ENCODE peak calls at places on chromosomes 12 and 14, in seven cellular contexts. Z is activated T-cell treated with anti-CD3 and anti-CD28 coated beads, Interleukin-2, amount 50 U/mL, for 48 hours; M is RPMI7951; D is head of caudate nucleus; S is dorsolateral prefrontal cortex; Y is heart left ventricle; V is H54. T is an unnamed sample.

GRCh38 chr12:5615760-5616159 is 183.9 kb downstream of the NTF3 start:
- DNase-seq in M (no peak), S (no peak), V (no peak), Y (no peak), Z (no peak), D (no peak), T (no peak)

GRCh38 chr14:63926641-63927040 is 73.8 kb downstream of the SYNE2 start:
- DNase-seq in V (no peak), S (no peak), Z (no peak), D (no peak), M (no peak), Y (no peak), T (no peak)

GRCh38 chr14:35229495-35230089 is 62.6 kb upstream of the PSMA6 start:
- DNase-seq in Y (no peak), D (no peak), M (peak), V (no peak), Z (no peak), S (no peak), T (no peak)

GRCh38 chr14:37992489-37992888 is 215.2 kb upstream of the SSTR1 start:
- DNase-seq in Y (no peak), V (no peak), S (no peak), D (no peak), M (no peak), Z (no peak), T (no peak)

GRCh38 chr12:107775093-107775721 is 703 bp downstream of the ASCL4 start:
- DNase-seq in D (peak), V (no peak), S (no peak), Z (peak), Y (peak), M (no peak), T (peak)

GRCh38 chr14:23486116-23486515 is 16.6 kb downstream of the NGDN start:
- DNase-seq in D (no peak), S (peak), Y (no peak), M (no peak), V (no peak), Z (no peak), T (no peak)

GRCh38 chr14:23469906-23470403 is 452 bp downstream of the NGDN start:
- DNase-seq in M (peak), S (no peak), Z (no peak), D (no peak), Y (no peak), V (no peak), T (no peak)

GRCh38 chr14:50476134-50476533 is 56.2 kb downstream of the MAP4K5 start:
- DNase-seq in V (no peak), M (no peak), S (no peak), Z (no peak), Y (no peak), D (no peak), T (no peak)

GRCh38 chr12:77814361-77814760 is 16.3 kb upstream of the NAV3 start:
- DNase-seq in V (no peak), Z (no peak), S (no peak), M (no peak), D (no peak), Y (no peak), T (no peak)

GRCh38 chr12:123995023-123995422 is 22.0 kb downstream of the ZNF664 start:
- DNase-seq in Z (no peak), S (no peak), D (no peak), V (no peak), M (peak), Y (no peak), T (no peak)

GRCh38 chr14:75450381-75451276 is 22.8 kb downstream of the JDP2 start:
- DNase-seq in D (peak), Z (no peak), M (peak), S (peak), V (no peak), Y (peak), T (no peak)

GRCh38 chr12:89882051-89882450 is 173.4 kb upstream of the ATP2B1 start:
- DNase-seq in M (peak), D (no peak), V (no peak), S (no peak), Z (no peak), Y (no peak), T (peak)

GRCh38 chr12:46390881-46391280 is 18.3 kb upstream of the SLC38A2 start:
- DNase-seq in M (no peak), Z (peak), Y (no peak), S (no peak), D (no peak), V (no peak), T (no peak)

GRCh38 chr12:107400686-107401447 is 284.7 kb upstream of the PWP1 start:
- DNase-seq in Z (no peak), Y (no peak), S (no peak), D (peak), V (no peak), M (peak), T (no peak)

GRCh38 chr14:71645656-71646055 is 286.6 kb upstream of the RGS6 start:
- DNase-seq in Z (no peak), V (no peak), D (no peak), Y (no peak), S (no peak), M (no peak), T (no peak)

GRCh38 chr12:24425601-24425970 is 476.1 kb upstream of the SOX5 start:
- DNase-seq in V (no peak), M (no peak), D (no peak), Y (no peak), Z (no peak), S (no peak), T (no peak)

GRCh38 chr12:49796606-49797451 is 31.4 kb downstream of the NCKAP5L start:
- DNase-seq in Z (no peak), M (no peak), S (no peak), D (no peak), V (no peak), Y (no peak), T (no peak)

GRCh38 chr12:64990991-64991570 is 130.0 kb downstream of the WIF1 start:
- DNase-seq in D (no peak), Z (no peak), V (no peak), Y (no peak), S (no peak), M (peak), T (no peak)

GRCh38 chr14:24887623-24888304 is 162.2 kb downstream of the STXBP6 start:
- DNase-seq in Y (no peak), Z (no peak), D (no peak), S (no peak), M (no peak), V (no peak), T (no peak)

GRCh38 chr12:93960521-93960920 is 187.9 kb upstream of the PLXNC1 start:
- DNase-seq in V (no peak), Z (no peak), Y (no peak), M (peak), S (no peak), D (no peak), T (no peak)

GRCh38 chr12:119423285-119423684 is 88.8 kb downstream of the CCDC60 start:
- DNase-seq in M (no peak), Y (no peak), Z (no peak), D (no peak), S (no peak), V (no peak), T (peak)

GRCh38 chr12:15886372-15887042 is 4.3 kb downstream of the STRAP start:
- DNase-seq in Y (no peak), Z (no peak), M (peak), V (no peak), D (no peak), S (no peak), T (no peak)

GRCh38 chr12:81610955-81611889 is 147.9 kb downstream of the PPFIA2 start:
- DNase-seq in D (no peak), M (no peak), Z (no peak), S (no peak), Y (no peak), V (no peak), T (peak)

GRCh38 chr14:24138396-24139271 is 2.6 kb downstream of the PSME1 start:
- DNase-seq in M (no peak), V (no peak), Z (no peak), D (no peak), Y (no peak), S (no peak), T (no peak)

GRCh38 chr14:22533057-22533704 is 55.8 kb downstream of the DAD1 start:
- DNase-seq in Y (no peak), M (no peak), Z (no peak), V (no peak), D (no peak), S (no peak), T (no peak)

GRCh38 chr12:28242888-28243633 is 52.8 kb downstream of the CCDC91 start:
- DNase-seq in M (no peak), Y (no peak), Z (no peak), S (no peak), D (no peak), V (no peak), T (peak)

GRCh38 chr14:74459289-74459946 is 33.4 kb upstream of the SYNDIG1L start:
- DNase-seq in Z (peak), V (peak), M (peak), Y (no peak), S (no peak), D (no peak), T (peak)

GRCh38 chr14:49586673-49587460 is 687 bp upstream of the RPS29 start:
- DNase-seq in V (no peak), Z (peak), Y (no peak), D (peak), M (peak), S (no peak), T (peak)

GRCh38 chr14:58301416-58301815 is 3.1 kb downstream of the ARID4A start:
- DNase-seq in S (peak), Z (no peak), V (no peak), D (no peak), M (no peak), Y (no peak), T (no peak)

GRCh38 chr12:54251667-54252284 is 28.1 kb downstream of the CBX5 start:
- DNase-seq in Y (no peak), S (no peak), M (peak), Z (no peak), V (peak), D (no peak), T (no peak)

GRCh38 chr12:110369992-110370391 is 33.5 kb downstream of the ANAPC7 start:
- DNase-seq in Z (no peak), V (no peak), Y (no peak), D (no peak), M (no peak), S (no peak), T (no peak)

GRCh38 chr12:49342066-49342913 is 4.4 kb upstream of the DNAJC22 start:
- DNase-seq in D (peak), V (peak), S (peak), Y (peak), M (peak), Z (peak), T (peak)

GRCh38 chr12:6178981-6179761 is 21.0 kb upstream of the CD9 start:
- DNase-seq in Y (no peak), Z (no peak), D (no peak), M (peak), S (no peak), V (no peak), T (peak)

GRCh38 chr12:12520278-12520677 is 42.4 kb downstream of the DUSP16 start:
- DNase-seq in Y (no peak), V (no peak), D (no peak), M (no peak), Z (no peak), S (no peak), T (no peak)

T was measured in ELF-1.